ENCODE peak calls at places on chromosomes 12 and 14, in four cellular contexts. S is GM12878, Q is HL-60, C is K562. T is an unnamed sample.

GRCh38 chr12:28583771-28584261 is 393.6 kb downstream of the CCDC91 start:
- DNase-seq in C (no peak), Q (peak; percentile 87), S (no peak), T (no peak)

GRCh38 chr12:29428630-29429029 is 47.7 kb upstream of the ERGIC2 start:
- DNase-seq in Q (peak; percentile 77), C (no peak), S (peak; percentile 34), T (no peak)

GRCh38 chr12:58143498-58143897 is 202.1 kb downstream of the ATP23 start:
- DNase-seq in Q (no peak), S (no peak), C (no peak), T (no peak)

GRCh38 chr12:131589966-131590365 is 120.9 kb upstream of the SFSWAP start:
- DNase-seq in S (no peak), Q (no peak), C (no peak), T (no peak)

GRCh38 chr12:2129076-2129475 is 76.3 kb downstream of the CACNA1C start:
- DNase-seq in Q (no peak), C (no peak), S (no peak), T (no peak)

GRCh38 chr14:21503376-21503775 is 7.8 kb downstream of the METTL3 start:
- DNase-seq in S (no peak), C (no peak), Q (no peak), T (no peak)

GRCh38 chr14:68285421-68286179 is 466.0 kb downstream of the RAD51B start:
- DNase-seq in Q (peak; percentile 23), C (no peak), S (peak; percentile 91), T (no peak)

GRCh38 chr14:100056964-100057817 is 8.0 kb upstream of the EVL start:
- DNase-seq in S (no peak), C (no peak), Q (peak; percentile 43), T (no peak)

GRCh38 chr12:3455312-3455711 is 35.7 kb upstream of the PRMT8 start:
- DNase-seq in C (no peak), S (no peak), Q (no peak), T (no peak)

GRCh38 chr12:22164101-22164500 is 118.1 kb downstream of the CMAS start:
- DNase-seq in Q (peak; percentile 41), C (no peak), S (no peak), T (no peak)

GRCh38 chr12:2334291-2335088 is 281.7 kb downstream of the CACNA1C start:
- DNase-seq in C (peak; percentile 7), S (no peak), Q (no peak), T (no peak)

GRCh38 chr12:59239993-59240392 is 319.7 kb upstream of the LRIG3 start:
- DNase-seq in Q (no peak), C (no peak), S (no peak), T (no peak)

GRCh38 chr12:95318071-95318545 is 100.5 kb downstream of the VEZT start:
- DNase-seq in Q (no peak), S (no peak), C (no peak), T (no peak)

GRCh38 chr12:24728366-24728765 is 220.5 kb downstream of the BCAT1 start:
- DNase-seq in Q (no peak), C (no peak), S (no peak), T (no peak)

GRCh38 chr12:115191342-115191741 is 507.4 kb upstream of the TBX3 start:
- DNase-seq in Q (no peak), C (no peak), S (no peak), T (no peak)

GRCh38 chr12:93297536-93297935 is 80.2 kb upstream of the NUDT4 start:
- DNase-seq in C (no peak), Q (no peak), S (no peak), T (no peak)

GRCh38 chr14:104680806-104681688 is 8.4 kb upstream of the INF2 start:
- DNase-seq in S (no peak), Q (peak; percentile 68), C (no peak), T (no peak)

GRCh38 chr12:3574986-3575385 is 84.0 kb downstream of the PRMT8 start:
- DNase-seq in Q (no peak), S (no peak), C (no peak), T (no peak)

GRCh38 chr14:63652406-63652805 is 10.7 kb upstream of the WDR89 start:
- DNase-seq in S (no peak), C (no peak), Q (no peak), T (no peak)

GRCh38 chr12:124764451-124764850 is 99.2 kb downstream of the SCARB1 start:
- DNase-seq in S (no peak), C (peak; percentile 47), Q (peak; percentile 67), T (no peak)

GRCh38 chr12:14664434-14665023 is 31.9 kb downstream of the GUCY2C start:
- DNase-seq in S (no peak), Q (peak; percentile 48), C (peak; percentile 6), T (no peak)

GRCh38 chr12:115223322-115223721 is 539.3 kb upstream of the TBX3 start:
- DNase-seq in Q (no peak), S (no peak), C (no peak), T (no peak)

GRCh38 chr14:77045570-77045890 is 17.0 kb upstream of the IRF2BPL start:
- DNase-seq in S (no peak), Q (no peak), C (no peak), T (no peak)

GRCh38 chr14:50310445-50310844 is 1.6 kb downstream of the L2HGDH start:
- DNase-seq in C (no peak), S (no peak), Q (no peak), T (no peak)

GRCh38 chr14:50311974-50312733 is at the start of the genes DMAC2L and L2HGDH:
- DNase-seq in Q (peak; percentile 94), C (peak; percentile 89), S (peak; percentile 74), T (peak; percentile 96)

GRCh38 chr14:50308363-50308762 is 3.7 kb downstream of the L2HGDH start:
- DNase-seq in Q (no peak), C (no peak), S (no peak), T (no peak)

GRCh38 chr14:50312734-50313054 is 570 bp downstream of the DMAC2L start:
- DNase-seq in Q (no peak), C (no peak), S (no peak), T (no peak)

DNA sequence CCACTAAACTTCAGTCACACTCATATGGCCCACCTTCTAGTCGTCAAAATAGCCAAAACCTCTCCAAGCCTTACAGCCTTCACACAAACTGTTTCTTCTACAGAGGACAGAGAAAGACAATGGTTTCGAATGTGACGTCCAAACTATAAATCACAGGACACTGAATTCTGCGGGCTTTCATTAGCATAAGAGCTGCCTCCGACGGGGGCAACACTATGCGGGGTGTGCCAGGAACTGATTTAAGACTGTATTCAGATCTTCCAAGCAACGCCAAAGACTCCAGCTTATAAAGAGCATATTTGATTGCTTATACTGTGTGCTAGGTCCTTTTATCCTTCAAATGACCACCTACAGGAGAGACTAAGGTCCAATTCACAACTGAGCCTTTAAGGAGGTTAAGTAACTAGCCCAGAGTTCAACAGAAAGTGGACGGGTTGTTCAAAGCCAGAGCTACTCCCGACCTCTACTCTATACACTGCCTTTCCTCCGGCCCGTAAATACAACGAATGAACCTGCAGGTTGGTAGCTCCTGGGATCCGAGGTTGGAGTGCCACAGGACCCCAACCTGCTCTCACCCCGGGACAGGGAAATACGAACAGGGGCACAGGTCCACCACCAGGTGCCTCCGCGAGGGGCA is 574 bp downstream of the L2HGDH start:
- DNase-seq in C (no peak), Q (no peak), S (no peak), T (no peak)
- TF ChIP-seq SPI1 in C (no peak), Q (no peak), S (no peak), T (no peak)

GRCh38 chr14:34376868-34377267 is 85.2 kb downstream of the SPTSSA start:
- DNase-seq in Q (no peak), C (no peak), S (no peak), T (no peak)
- TF ChIP-seq POLR2AphosphoS5 in Q (no peak), C (no peak), S (no peak), T (no peak)

GRCh38 chr14:62602712-62603111 is 442.5 kb downstream of the KCNH5 start:
- DNase-seq in C (no peak), Q (no peak), S (no peak), T (no peak)

GRCh38 chr14:62592877-62593276 is 452.4 kb downstream of the KCNH5 start:
- DNase-seq in Q (no peak), C (no peak), S (no peak), T (no peak)

GRCh38 chr14:62599616-62600385 is 445.5 kb downstream of the KCNH5 start:
- DNase-seq in C (no peak), Q (no peak), S (no peak), T (no peak)

GRCh38 chr14:62597143-62597542 is 448.1 kb downstream of the KCNH5 start:
- DNase-seq in S (no peak), C (no peak), Q (no peak), T (no peak)
- TF ChIP-seq SPI1 in S (no peak), C (no peak), Q (no peak), T (no peak)

GRCh38 chr14:22524784-22525161 is 64.3 kb downstream of the DAD1 start:
- DNase-seq in S (no peak), C (no peak), Q (no peak), T (no peak)
- TF ChIP-seq POLR2AphosphoS5 in S (no peak), C (no peak), Q (no peak), T (no peak)

GRCh38 chr14:65156568-65157366 is 54.5 kb upstream of the MAX start:
- DNase-seq in S (peak; percentile 45), Q (peak; percentile 45), C (no peak), T (no peak)
- TF ChIP-seq SPI1 in S (peak; percentile 93), Q (no peak), C (no peak), T (peak; percentile 80)